ENCODE peak calls at places on chromosomes 12 and 14, in ten cellular contexts. One of them, this sample, is unnamed.

GRCh38 chr12:111434680-111435338 is 29.1 kb downstream of the SH2B3 start:
- DNase-seq in AG20443: peak
- DNase-seq in ACHN: peak
- DNase-seq in activated CD4-positive, alpha-beta T cell treated with anti-CD3 and anti-CD28 coated beads, Interleukin-2, amount 10 ng/mL, durations not matched to agents 7 days and 5 days: peak
- DNase-seq in left colon: peak
- DNase-seq in activated gamma-delta T cell: peak
- DNase-seq in LHCN-M2: peak
- DNase-seq in Caco-2: no peak
- DNase-seq in activated CD8-positive, alpha-beta memory T cell treated with anti-CD3 and anti-CD28 coated beads, Interleukin-2, amount 10 ng/mL, durations not matched to agents 7 days and 5 days: peak
- DNase-seq in stimulated activated CD8-positive, alpha-beta memory T cell treated with anti-CD3 and anti-CD28 coated beads, Interleukin-15, amount 100 ng/mL, for 4 hours: peak
- DNase-seq in this sample: peak

GRCh38 chr12:55931780-55932545 is 1.0 kb downstream of the DGKA start:
- DNase-seq in AG20443: peak
- DNase-seq in ACHN: peak
- DNase-seq in activated CD4-positive, alpha-beta T cell treated with anti-CD3 and anti-CD28 coated beads, Interleukin-2, amount 10 ng/mL, durations not matched to agents 7 days and 5 days: peak
- DNase-seq in left colon: peak
- DNase-seq in activated gamma-delta T cell: peak
- DNase-seq in LHCN-M2: peak
- DNase-seq in Caco-2: peak
- DNase-seq in activated CD8-positive, alpha-beta memory T cell treated with anti-CD3 and anti-CD28 coated beads, Interleukin-2, amount 10 ng/mL, durations not matched to agents 7 days and 5 days: peak
- DNase-seq in stimulated activated CD8-positive, alpha-beta memory T cell treated with anti-CD3 and anti-CD28 coated beads, Interleukin-15, amount 100 ng/mL, for 4 hours: no peak
- DNase-seq in this sample: peak

GRCh38 chr14:95533391-95533821 is 1.4 kb upstream of the GLRX5 start:
- DNase-seq in AG20443: no peak
- DNase-seq in ACHN: no peak
- DNase-seq in activated CD4-positive, alpha-beta T cell treated with anti-CD3 and anti-CD28 coated beads, Interleukin-2, amount 10 ng/mL, durations not matched to agents 7 days and 5 days: no peak
- DNase-seq in left colon: no peak
- DNase-seq in activated gamma-delta T cell: no peak
- DNase-seq in LHCN-M2: peak
- DNase-seq in Caco-2: no peak
- DNase-seq in activated CD8-positive, alpha-beta memory T cell treated with anti-CD3 and anti-CD28 coated beads, Interleukin-2, amount 10 ng/mL, durations not matched to agents 7 days and 5 days: peak
- DNase-seq in stimulated activated CD8-positive, alpha-beta memory T cell treated with anti-CD3 and anti-CD28 coated beads, Interleukin-15, amount 100 ng/mL, for 4 hours: no peak
- DNase-seq in this sample: peak

GRCh38 chr12:110760204-110760609 is 17.5 kb upstream of the PPP1CC start:
- DNase-seq in AG20443: no peak
- DNase-seq in ACHN: no peak
- DNase-seq in activated CD4-positive, alpha-beta T cell treated with anti-CD3 and anti-CD28 coated beads, Interleukin-2, amount 10 ng/mL, durations not matched to agents 7 days and 5 days: no peak
- DNase-seq in left colon: no peak
- DNase-seq in activated gamma-delta T cell: no peak
- DNase-seq in LHCN-M2: no peak
- DNase-seq in Caco-2: no peak
- DNase-seq in activated CD8-positive, alpha-beta memory T cell treated with anti-CD3 and anti-CD28 coated beads, Interleukin-2, amount 10 ng/mL, durations not matched to agents 7 days and 5 days: no peak
- DNase-seq in stimulated activated CD8-positive, alpha-beta memory T cell treated with anti-CD3 and anti-CD28 coated beads, Interleukin-15, amount 100 ng/mL, for 4 hours: no peak
- DNase-seq in this sample: no peak

GRCh38 chr14:54778618-54779017 is 124.0 kb downstream of the GCH1 start:
- DNase-seq in AG20443: no peak
- DNase-seq in ACHN: no peak
- DNase-seq in activated CD4-positive, alpha-beta T cell treated with anti-CD3 and anti-CD28 coated beads, Interleukin-2, amount 10 ng/mL, durations not matched to agents 7 days and 5 days: no peak
- DNase-seq in left colon: no peak
- DNase-seq in activated gamma-delta T cell: no peak
- DNase-seq in LHCN-M2: no peak
- DNase-seq in Caco-2: no peak
- DNase-seq in activated CD8-positive, alpha-beta memory T cell treated with anti-CD3 and anti-CD28 coated beads, Interleukin-2, amount 10 ng/mL, durations not matched to agents 7 days and 5 days: no peak
- DNase-seq in stimulated activated CD8-positive, alpha-beta memory T cell treated with anti-CD3 and anti-CD28 coated beads, Interleukin-15, amount 100 ng/mL, for 4 hours: no peak
- DNase-seq in this sample: no peak

GRCh38 chr12:62438098-62438692 is 28.4 kb upstream of the MON2 start:
- DNase-seq in AG20443: peak
- DNase-seq in ACHN: peak
- DNase-seq in activated CD4-positive, alpha-beta T cell treated with anti-CD3 and anti-CD28 coated beads, Interleukin-2, amount 10 ng/mL, durations not matched to agents 7 days and 5 days: peak
- DNase-seq in left colon: peak
- DNase-seq in activated gamma-delta T cell: no peak
- DNase-seq in LHCN-M2: peak
- DNase-seq in Caco-2: peak
- DNase-seq in activated CD8-positive, alpha-beta memory T cell treated with anti-CD3 and anti-CD28 coated beads, Interleukin-2, amount 10 ng/mL, durations not matched to agents 7 days and 5 days: peak
- DNase-seq in stimulated activated CD8-positive, alpha-beta memory T cell treated with anti-CD3 and anti-CD28 coated beads, Interleukin-15, amount 100 ng/mL, for 4 hours: no peak
- DNase-seq in this sample: peak

GRCh38 chr12:53770281-53770680 is 18.5 kb upstream of the CISTR start:
- DNase-seq in AG20443: peak
- DNase-seq in ACHN: peak
- DNase-seq in activated CD4-positive, alpha-beta T cell treated with anti-CD3 and anti-CD28 coated beads, Interleukin-2, amount 10 ng/mL, durations not matched to agents 7 days and 5 days: no peak
- DNase-seq in left colon: no peak
- DNase-seq in activated gamma-delta T cell: no peak
- DNase-seq in LHCN-M2: peak
- DNase-seq in Caco-2: no peak
- DNase-seq in activated CD8-positive, alpha-beta memory T cell treated with anti-CD3 and anti-CD28 coated beads, Interleukin-2, amount 10 ng/mL, durations not matched to agents 7 days and 5 days: no peak
- DNase-seq in stimulated activated CD8-positive, alpha-beta memory T cell treated with anti-CD3 and anti-CD28 coated beads, Interleukin-15, amount 100 ng/mL, for 4 hours: no peak
- DNase-seq in this sample: no peak

GRCh38 chr14:34692348-34692747 is 22.0 kb downstream of the CFL2 start:
- DNase-seq in AG20443: no peak
- DNase-seq in ACHN: no peak
- DNase-seq in activated CD4-positive, alpha-beta T cell treated with anti-CD3 and anti-CD28 coated beads, Interleukin-2, amount 10 ng/mL, durations not matched to agents 7 days and 5 days: no peak
- DNase-seq in left colon: no peak
- DNase-seq in activated gamma-delta T cell: no peak
- DNase-seq in LHCN-M2: peak
- DNase-seq in Caco-2: no peak
- DNase-seq in activated CD8-positive, alpha-beta memory T cell treated with anti-CD3 and anti-CD28 coated beads, Interleukin-2, amount 10 ng/mL, durations not matched to agents 7 days and 5 days: peak
- DNase-seq in stimulated activated CD8-positive, alpha-beta memory T cell treated with anti-CD3 and anti-CD28 coated beads, Interleukin-15, amount 100 ng/mL, for 4 hours: no peak
- DNase-seq in this sample: no peak

GRCh38 chr14:101408077-101408831 is 153.0 kb upstream of the DIO3 start:
- DNase-seq in AG20443: peak
- DNase-seq in ACHN: no peak
- DNase-seq in activated CD4-positive, alpha-beta T cell treated with anti-CD3 and anti-CD28 coated beads, Interleukin-2, amount 10 ng/mL, durations not matched to agents 7 days and 5 days: no peak
- DNase-seq in left colon: no peak
- DNase-seq in activated gamma-delta T cell: no peak
- DNase-seq in LHCN-M2: no peak
- DNase-seq in Caco-2: no peak
- DNase-seq in activated CD8-positive, alpha-beta memory T cell treated with anti-CD3 and anti-CD28 coated beads, Interleukin-2, amount 10 ng/mL, durations not matched to agents 7 days and 5 days: no peak
- DNase-seq in stimulated activated CD8-positive, alpha-beta memory T cell treated with anti-CD3 and anti-CD28 coated beads, Interleukin-15, amount 100 ng/mL, for 4 hours: no peak
- DNase-seq in this sample: no peak

GRCh38 chr12:107655281-107656065 is 30.1 kb upstream of the PWP1 start:
- DNase-seq in AG20443: no peak
- DNase-seq in ACHN: no peak
- DNase-seq in activated CD4-positive, alpha-beta T cell treated with anti-CD3 and anti-CD28 coated beads, Interleukin-2, amount 10 ng/mL, durations not matched to agents 7 days and 5 days: no peak
- DNase-seq in left colon: peak
- DNase-seq in activated gamma-delta T cell: no peak
- DNase-seq in LHCN-M2: peak
- DNase-seq in Caco-2: no peak
- DNase-seq in activated CD8-positive, alpha-beta memory T cell treated with anti-CD3 and anti-CD28 coated beads, Interleukin-2, amount 10 ng/mL, durations not matched to agents 7 days and 5 days: no peak
- DNase-seq in stimulated activated CD8-positive, alpha-beta memory T cell treated with anti-CD3 and anti-CD28 coated beads, Interleukin-15, amount 100 ng/mL, for 4 hours: no peak
- DNase-seq in this sample: no peak

GRCh38 chr14:54805521-54806322 is 96.9 kb downstream of the GCH1 start:
- DNase-seq in AG20443: peak
- DNase-seq in ACHN: peak
- DNase-seq in activated CD4-positive, alpha-beta T cell treated with anti-CD3 and anti-CD28 coated beads, Interleukin-2, amount 10 ng/mL, durations not matched to agents 7 days and 5 days: peak
- DNase-seq in left colon: peak
- DNase-seq in activated gamma-delta T cell: peak
- DNase-seq in LHCN-M2: peak
- DNase-seq in Caco-2: peak
- DNase-seq in activated CD8-positive, alpha-beta memory T cell treated with anti-CD3 and anti-CD28 coated beads, Interleukin-2, amount 10 ng/mL, durations not matched to agents 7 days and 5 days: peak
- DNase-seq in stimulated activated CD8-positive, alpha-beta memory T cell treated with anti-CD3 and anti-CD28 coated beads, Interleukin-15, amount 100 ng/mL, for 4 hours: peak
- DNase-seq in this sample: peak

GRCh38 chr12:97512696-97513095 is 50.1 kb downstream of the RMST start:
- DNase-seq in AG20443: no peak
- DNase-seq in ACHN: no peak
- DNase-seq in activated CD4-positive, alpha-beta T cell treated with anti-CD3 and anti-CD28 coated beads, Interleukin-2, amount 10 ng/mL, durations not matched to agents 7 days and 5 days: no peak
- DNase-seq in left colon: no peak
- DNase-seq in activated gamma-delta T cell: no peak
- DNase-seq in LHCN-M2: no peak
- DNase-seq in Caco-2: no peak
- DNase-seq in activated CD8-positive, alpha-beta memory T cell treated with anti-CD3 and anti-CD28 coated beads, Interleukin-2, amount 10 ng/mL, durations not matched to agents 7 days and 5 days: no peak
- DNase-seq in stimulated activated CD8-positive, alpha-beta memory T cell treated with anti-CD3 and anti-CD28 coated beads, Interleukin-15, amount 100 ng/mL, for 4 hours: no peak
- DNase-seq in this sample: no peak

GRCh38 chr14:60650382-60650961 is 1.2 kb upstream of the SIX1 start:
- DNase-seq in AG20443: no peak
- DNase-seq in ACHN: no peak
- DNase-seq in activated CD4-positive, alpha-beta T cell treated with anti-CD3 and anti-CD28 coated beads, Interleukin-2, amount 10 ng/mL, durations not matched to agents 7 days and 5 days: no peak
- DNase-seq in left colon: no peak
- DNase-seq in activated gamma-delta T cell: no peak
- DNase-seq in LHCN-M2: peak
- DNase-seq in Caco-2: peak
- DNase-seq in activated CD8-positive, alpha-beta memory T cell treated with anti-CD3 and anti-CD28 coated beads, Interleukin-2, amount 10 ng/mL, durations not matched to agents 7 days and 5 days: no peak
- DNase-seq in stimulated activated CD8-positive, alpha-beta memory T cell treated with anti-CD3 and anti-CD28 coated beads, Interleukin-15, amount 100 ng/mL, for 4 hours: no peak
- DNase-seq in this sample: no peak

GRCh38 chr14:66371776-66372175 is 114.4 kb upstream of the CCDC196 start:
- DNase-seq in AG20443: no peak
- DNase-seq in ACHN: no peak
- DNase-seq in activated CD4-positive, alpha-beta T cell treated with anti-CD3 and anti-CD28 coated beads, Interleukin-2, amount 10 ng/mL, durations not matched to agents 7 days and 5 days: no peak
- DNase-seq in left colon: no peak
- DNase-seq in activated gamma-delta T cell: no peak
- DNase-seq in LHCN-M2: no peak
- DNase-seq in Caco-2: no peak
- DNase-seq in activated CD8-positive, alpha-beta memory T cell treated with anti-CD3 and anti-CD28 coated beads, Interleukin-2, amount 10 ng/mL, durations not matched to agents 7 days and 5 days: no peak
- DNase-seq in stimulated activated CD8-positive, alpha-beta memory T cell treated with anti-CD3 and anti-CD28 coated beads, Interleukin-15, amount 100 ng/mL, for 4 hours: no peak
- DNase-seq in this sample: no peak

GRCh38 chr14:104937161-104937560 is 12.5 kb downstream of the PLD4 start:
- DNase-seq in AG20443: no peak
- DNase-seq in ACHN: no peak
- DNase-seq in activated CD4-positive, alpha-beta T cell treated with anti-CD3 and anti-CD28 coated beads, Interleukin-2, amount 10 ng/mL, durations not matched to agents 7 days and 5 days: no peak
- DNase-seq in left colon: no peak
- DNase-seq in activated gamma-delta T cell: no peak
- DNase-seq in LHCN-M2: no peak
- DNase-seq in Caco-2: no peak
- DNase-seq in activated CD8-positive, alpha-beta memory T cell treated with anti-CD3 and anti-CD28 coated beads, Interleukin-2, amount 10 ng/mL, durations not matched to agents 7 days and 5 days: no peak
- DNase-seq in stimulated activated CD8-positive, alpha-beta memory T cell treated with anti-CD3 and anti-CD28 coated beads, Interleukin-15, amount 100 ng/mL, for 4 hours: no peak
- DNase-seq in this sample: no peak

GRCh38 chr12:125193798-125194562 is 128.7 kb downstream of the AACS start:
- DNase-seq in AG20443: peak
- DNase-seq in ACHN: peak
- DNase-seq in activated CD4-positive, alpha-beta T cell treated with anti-CD3 and anti-CD28 coated beads, Interleukin-2, amount 10 ng/mL, durations not matched to agents 7 days and 5 days: no peak
- DNase-seq in left colon: no peak
- DNase-seq in activated gamma-delta T cell: no peak
- DNase-seq in LHCN-M2: peak
- DNase-seq in Caco-2: no peak
- DNase-seq in activated CD8-positive, alpha-beta memory T cell treated with anti-CD3 and anti-CD28 coated beads, Interleukin-2, amount 10 ng/mL, durations not matched to agents 7 days and 5 days: no peak
- DNase-seq in stimulated activated CD8-positive, alpha-beta memory T cell treated with anti-CD3 and anti-CD28 coated beads, Interleukin-15, amount 100 ng/mL, for 4 hours: no peak
- DNase-seq in this sample: no peak

GRCh38 chr12:48419409-48419935 is 52.9 kb upstream of the ANP32D start:
- DNase-seq in AG20443: no peak
- DNase-seq in ACHN: no peak
- DNase-seq in activated CD4-positive, alpha-beta T cell treated with anti-CD3 and anti-CD28 coated beads, Interleukin-2, amount 10 ng/mL, durations not matched to agents 7 days and 5 days: no peak
- DNase-seq in left colon: no peak
- DNase-seq in activated gamma-delta T cell: no peak
- DNase-seq in LHCN-M2: no peak
- DNase-seq in Caco-2: no peak
- DNase-seq in activated CD8-positive, alpha-beta memory T cell treated with anti-CD3 and anti-CD28 coated beads, Interleukin-2, amount 10 ng/mL, durations not matched to agents 7 days and 5 days: no peak
- DNase-seq in stimulated activated CD8-positive, alpha-beta memory T cell treated with anti-CD3 and anti-CD28 coated beads, Interleukin-15, amount 100 ng/mL, for 4 hours: no peak
- DNase-seq in this sample: no peak

GRCh38 chr12:101566318-101566717 is 28.5 kb upstream of the MYBPC1 start:
- DNase-seq in AG20443: no peak
- DNase-seq in ACHN: no peak
- DNase-seq in activated CD4-positive, alpha-beta T cell treated with anti-CD3 and anti-CD28 coated beads, Interleukin-2, amount 10 ng/mL, durations not matched to agents 7 days and 5 days: no peak
- DNase-seq in left colon: no peak
- DNase-seq in activated gamma-delta T cell: no peak
- DNase-seq in LHCN-M2: peak
- DNase-seq in Caco-2: no peak
- DNase-seq in activated CD8-positive, alpha-beta memory T cell treated with anti-CD3 and anti-CD28 coated beads, Interleukin-2, amount 10 ng/mL, durations not matched to agents 7 days and 5 days: no peak
- DNase-seq in stimulated activated CD8-positive, alpha-beta memory T cell treated with anti-CD3 and anti-CD28 coated beads, Interleukin-15, amount 100 ng/mL, for 4 hours: no peak
- DNase-seq in this sample: no peak

GRCh38 chr14:79483472-79483871 is 727.8 kb downstream of the DIO2 start:
- DNase-seq in AG20443: peak
- DNase-seq in ACHN: no peak
- DNase-seq in activated CD4-positive, alpha-beta T cell treated with anti-CD3 and anti-CD28 coated beads, Interleukin-2, amount 10 ng/mL, durations not matched to agents 7 days and 5 days: no peak
- DNase-seq in left colon: no peak
- DNase-seq in activated gamma-delta T cell: no peak
- DNase-seq in LHCN-M2: peak
- DNase-seq in Caco-2: no peak
- DNase-seq in activated CD8-positive, alpha-beta memory T cell treated with anti-CD3 and anti-CD28 coated beads, Interleukin-2, amount 10 ng/mL, durations not matched to agents 7 days and 5 days: no peak
- DNase-seq in stimulated activated CD8-positive, alpha-beta memory T cell treated with anti-CD3 and anti-CD28 coated beads, Interleukin-15, amount 100 ng/mL, for 4 hours: no peak
- DNase-seq in this sample: no peak

GRCh38 chr14:28361486-28361885 is 405.1 kb upstream of the FOXG1 start:
- DNase-seq in AG20443: no peak
- DNase-seq in ACHN: no peak
- DNase-seq in activated CD4-positive, alpha-beta T cell treated with anti-CD3 and anti-CD28 coated beads, Interleukin-2, amount 10 ng/mL, durations not matched to agents 7 days and 5 days: no peak
- DNase-seq in left colon: no peak
- DNase-seq in activated gamma-delta T cell: no peak
- DNase-seq in LHCN-M2: peak
- DNase-seq in Caco-2: no peak
- DNase-seq in activated CD8-positive, alpha-beta memory T cell treated with anti-CD3 and anti-CD28 coated beads, Interleukin-2, amount 10 ng/mL, durations not matched to agents 7 days and 5 days: no peak
- DNase-seq in stimulated activated CD8-positive, alpha-beta memory T cell treated with anti-CD3 and anti-CD28 coated beads, Interleukin-15, amount 100 ng/mL, for 4 hours: no peak
- DNase-seq in this sample: no peak

GRCh38 chr12:124720687-124721500 is 142.8 kb downstream of the SCARB1 start:
- DNase-seq in AG20443: peak
- DNase-seq in ACHN: peak
- DNase-seq in activated CD4-positive, alpha-beta T cell treated with anti-CD3 and anti-CD28 coated beads, Interleukin-2, amount 10 ng/mL, durations not matched to agents 7 days and 5 days: no peak
- DNase-seq in left colon: no peak
- DNase-seq in activated gamma-delta T cell: no peak
- DNase-seq in LHCN-M2: peak
- DNase-seq in Caco-2: no peak
- DNase-seq in activated CD8-positive, alpha-beta memory T cell treated with anti-CD3 and anti-CD28 coated beads, Interleukin-2, amount 10 ng/mL, durations not matched to agents 7 days and 5 days: no peak
- DNase-seq in stimulated activated CD8-positive, alpha-beta memory T cell treated with anti-CD3 and anti-CD28 coated beads, Interleukin-15, amount 100 ng/mL, for 4 hours: no peak
- DNase-seq in this sample: peak

GRCh38 chr14:54582334-54582733 is 15.4 kb downstream of the SAMD4A start:
- DNase-seq in AG20443: no peak
- DNase-seq in ACHN: no peak
- DNase-seq in activated CD4-positive, alpha-beta T cell treated with anti-CD3 and anti-CD28 coated beads, Interleukin-2, amount 10 ng/mL, durations not matched to agents 7 days and 5 days: no peak
- DNase-seq in left colon: no peak
- DNase-seq in activated gamma-delta T cell: no peak
- DNase-seq in LHCN-M2: no peak
- DNase-seq in Caco-2: no peak
- DNase-seq in activated CD8-positive, alpha-beta memory T cell treated with anti-CD3 and anti-CD28 coated beads, Interleukin-2, amount 10 ng/mL, durations not matched to agents 7 days and 5 days: no peak
- DNase-seq in stimulated activated CD8-positive, alpha-beta memory T cell treated with anti-CD3 and anti-CD28 coated beads, Interleukin-15, amount 100 ng/mL, for 4 hours: no peak
- DNase-seq in this sample: no peak

GRCh38 chr12:109116611-109116949 is 193 bp downstream of the ACACB start:
- DNase-seq in AG20443: no peak
- DNase-seq in ACHN: no peak
- DNase-seq in activated CD4-positive, alpha-beta T cell treated with anti-CD3 and anti-CD28 coated beads, Interleukin-2, amount 10 ng/mL, durations not matched to agents 7 days and 5 days: no peak
- DNase-seq in left colon: no peak
- DNase-seq in activated gamma-delta T cell: no peak
- DNase-seq in LHCN-M2: no peak
- DNase-seq in Caco-2: no peak
- DNase-seq in activated CD8-positive, alpha-beta memory T cell treated with anti-CD3 and anti-CD28 coated beads, Interleukin-2, amount 10 ng/mL, durations not matched to agents 7 days and 5 days: no peak
- DNase-seq in stimulated activated CD8-positive, alpha-beta memory T cell treated with anti-CD3 and anti-CD28 coated beads, Interleukin-15, amount 100 ng/mL, for 4 hours: no peak
- DNase-seq in this sample: no peak

GRCh38 chr12:76080017-76080728 is 4.3 kb downstream of the NAP1L1 start:
- DNase-seq in AG20443: no peak
- DNase-seq in ACHN: no peak
- DNase-seq in activated CD4-positive, alpha-beta T cell treated with anti-CD3 and anti-CD28 coated beads, Interleukin-2, amount 10 ng/mL, durations not matched to agents 7 days and 5 days: no peak
- DNase-seq in left colon: no peak
- DNase-seq in activated gamma-delta T cell: no peak
- DNase-seq in LHCN-M2: no peak
- DNase-seq in Caco-2: no peak
- DNase-seq in activated CD8-positive, alpha-beta memory T cell treated with anti-CD3 and anti-CD28 coated beads, Interleukin-2, amount 10 ng/mL, durations not matched to agents 7 days and 5 days: no peak
- DNase-seq in stimulated activated CD8-positive, alpha-beta memory T cell treated with anti-CD3 and anti-CD28 coated beads, Interleukin-15, amount 100 ng/mL, for 4 hours: no peak
- DNase-seq in this sample: no peak

This sample was measured in hepatocyte.